ENCODE peak calls at places on chromosomes 1 and 21, in eight cellular contexts. One of them, this sample, is unnamed.

GRCh38 chr1:21886486-21887215 is 50.5 kb downstream of the HSPG2 start:
- DNase-seq in CD8-positive, alpha-beta T cell: no peak
- DNase-seq in brain microvascular endothelial cell: no peak
- DNase-seq in fibroblast of lung: no peak
- DNase-seq in fibroblast of the aortic adventitia: no peak
- DNase-seq in adrenal gland: no peak
- DNase-seq in AG04450: no peak
- DNase-seq in colonic mucosa: no peak
- DNase-seq in this sample: no peak

GRCh38 chr1:30450818-30451233 is 272.6 kb downstream of the MATN1 start:
- DNase-seq in fibroblast of the aortic adventitia: no peak
- DNase-seq in fibroblast of lung: no peak
- DNase-seq in brain microvascular endothelial cell: no peak
- DNase-seq in AG04450: no peak
- DNase-seq in CD8-positive, alpha-beta T cell: no peak
- DNase-seq in colonic mucosa: no peak
- DNase-seq in adrenal gland: no peak
- DNase-seq in this sample: no peak

GRCh38 chr1:58986996-58987767 is 203.3 kb upstream of the JUN start:
- DNase-seq in fibroblast of the aortic adventitia: peak; percentile 19
- DNase-seq in colonic mucosa: no peak
- DNase-seq in brain microvascular endothelial cell: no peak
- DNase-seq in fibroblast of lung: no peak
- DNase-seq in AG04450: no peak
- DNase-seq in CD8-positive, alpha-beta T cell: no peak
- DNase-seq in adrenal gland: no peak
- DNase-seq in this sample: no peak

GRCh38 chr1:211632117-211632807 is 43.2 kb downstream of the NEK2 start:
- DNase-seq in fibroblast of the aortic adventitia: no peak
- DNase-seq in adrenal gland: peak; percentile 77
- DNase-seq in fibroblast of lung: no peak
- DNase-seq in AG04450: no peak
- DNase-seq in brain microvascular endothelial cell: no peak
- DNase-seq in CD8-positive, alpha-beta T cell: no peak
- DNase-seq in colonic mucosa: no peak
- DNase-seq in this sample: peak; percentile 75

GRCh38 chr1:218460367-218460766 is 115.2 kb downstream of the TGFB2 start:
- DNase-seq in CD8-positive, alpha-beta T cell: no peak
- DNase-seq in adrenal gland: no peak
- DNase-seq in AG04450: no peak
- DNase-seq in fibroblast of the aortic adventitia: peak; percentile 67
- DNase-seq in colonic mucosa: no peak
- DNase-seq in fibroblast of lung: peak; percentile 45
- DNase-seq in brain microvascular endothelial cell: peak; percentile 77
- DNase-seq in this sample: no peak

GRCh38 chr21:43322311-43322710 is 104.6 kb downstream of the SIK1 start:
- DNase-seq in AG04450: no peak
- DNase-seq in CD8-positive, alpha-beta T cell: no peak
- DNase-seq in colonic mucosa: no peak
- DNase-seq in fibroblast of the aortic adventitia: no peak
- DNase-seq in brain microvascular endothelial cell: no peak
- DNase-seq in adrenal gland: no peak
- DNase-seq in fibroblast of lung: no peak
- DNase-seq in this sample: no peak

GRCh38 chr1:27719286-27720251 is 6.2 kb upstream of the FAM76A start:
- DNase-seq in fibroblast of the aortic adventitia: peak; percentile 20
- DNase-seq in colonic mucosa: no peak
- DNase-seq in brain microvascular endothelial cell: no peak
- DNase-seq in AG04450: no peak
- DNase-seq in adrenal gland: no peak
- DNase-seq in CD8-positive, alpha-beta T cell: no peak
- DNase-seq in fibroblast of lung: peak; percentile 31
- DNase-seq in this sample: no peak

GRCh38 chr1:240343966-240344365 is 252.3 kb downstream of the FMN2 start:
- DNase-seq in AG04450: no peak
- DNase-seq in fibroblast of the aortic adventitia: peak; percentile 56
- DNase-seq in fibroblast of lung: no peak
- DNase-seq in CD8-positive, alpha-beta T cell: no peak
- DNase-seq in colonic mucosa: no peak
- DNase-seq in adrenal gland: no peak
- DNase-seq in brain microvascular endothelial cell: no peak
- DNase-seq in this sample: no peak

GRCh38 chr1:159935719-159936283 is 9.6 kb downstream of the IGSF9 start:
- DNase-seq in CD8-positive, alpha-beta T cell: no peak
- DNase-seq in adrenal gland: no peak
- DNase-seq in brain microvascular endothelial cell: no peak
- DNase-seq in AG04450: no peak
- DNase-seq in fibroblast of the aortic adventitia: no peak
- DNase-seq in fibroblast of lung: no peak
- DNase-seq in colonic mucosa: no peak
- DNase-seq in this sample: peak; percentile 53

GRCh38 chr1:199448641-199449040 is 578.9 kb upstream of the NR5A2 start:
- DNase-seq in CD8-positive, alpha-beta T cell: no peak
- DNase-seq in adrenal gland: no peak
- DNase-seq in fibroblast of lung: no peak
- DNase-seq in fibroblast of the aortic adventitia: no peak
- DNase-seq in colonic mucosa: no peak
- DNase-seq in brain microvascular endothelial cell: no peak
- DNase-seq in AG04450: no peak
- DNase-seq in this sample: no peak

GRCh38 chr1:180173952-180174351 is 19.3 kb downstream of the QSOX1 start:
- DNase-seq in fibroblast of the aortic adventitia: peak; percentile 76
- DNase-seq in colonic mucosa: no peak
- DNase-seq in adrenal gland: peak; percentile 94
- DNase-seq in fibroblast of lung: peak; percentile 74
- DNase-seq in CD8-positive, alpha-beta T cell: no peak
- DNase-seq in brain microvascular endothelial cell: no peak
- DNase-seq in AG04450: no peak
- DNase-seq in this sample: no peak

GRCh38 chr1:19205403-19205802 is 4.7 kb downstream of the UBR4 start:
- DNase-seq in AG04450: no peak
- DNase-seq in fibroblast of lung: no peak
- DNase-seq in fibroblast of the aortic adventitia: no peak
- DNase-seq in CD8-positive, alpha-beta T cell: no peak
- DNase-seq in colonic mucosa: no peak
- DNase-seq in adrenal gland: no peak
- DNase-seq in brain microvascular endothelial cell: no peak
- DNase-seq in this sample: no peak
- H3K4me3 ChIP-seq in AG04450: no peak overlapping the region
- H3K4me3 ChIP-seq in fibroblast of lung: no peak overlapping the region
- H3K4me3 ChIP-seq in fibroblast of the aortic adventitia: no peak overlapping the region
- H3K4me3 ChIP-seq in CD8-positive, alpha-beta T cell: no peak overlapping the region
- H3K4me3 ChIP-seq in colonic mucosa: no peak overlapping the region
- H3K4me3 ChIP-seq in adrenal gland: no peak overlapping the region
- H3K4me3 ChIP-seq in brain microvascular endothelial cell: no peak overlapping the region
- H3K4me3 ChIP-seq in this sample: no peak overlapping the region

GRCh38 chr1:228101614-228101993 is 1.5 kb downstream of the C1orf35 start:
- DNase-seq in fibroblast of the aortic adventitia: no peak
- DNase-seq in adrenal gland: no peak
- DNase-seq in colonic mucosa: peak; percentile 55
- DNase-seq in fibroblast of lung: no peak
- DNase-seq in brain microvascular endothelial cell: no peak
- DNase-seq in AG04450: no peak
- DNase-seq in CD8-positive, alpha-beta T cell: no peak
- DNase-seq in this sample: peak; percentile 41
- H3K4me3 ChIP-seq in fibroblast of the aortic adventitia: peak overlapping the region; percentile 91
- H3K4me3 ChIP-seq in adrenal gland: no peak overlapping the region
- H3K4me3 ChIP-seq in colonic mucosa: peak overlapping the region; percentile 90
- H3K4me3 ChIP-seq in fibroblast of lung: no peak overlapping the region
- H3K4me3 ChIP-seq in brain microvascular endothelial cell: peak overlapping the region; percentile 87
- H3K4me3 ChIP-seq in AG04450: peak overlapping the region; percentile 84
- H3K4me3 ChIP-seq in CD8-positive, alpha-beta T cell: peak overlapping the region; percentile 72
- H3K4me3 ChIP-seq in this sample: peak overlapping the region; percentile 71

DNA sequence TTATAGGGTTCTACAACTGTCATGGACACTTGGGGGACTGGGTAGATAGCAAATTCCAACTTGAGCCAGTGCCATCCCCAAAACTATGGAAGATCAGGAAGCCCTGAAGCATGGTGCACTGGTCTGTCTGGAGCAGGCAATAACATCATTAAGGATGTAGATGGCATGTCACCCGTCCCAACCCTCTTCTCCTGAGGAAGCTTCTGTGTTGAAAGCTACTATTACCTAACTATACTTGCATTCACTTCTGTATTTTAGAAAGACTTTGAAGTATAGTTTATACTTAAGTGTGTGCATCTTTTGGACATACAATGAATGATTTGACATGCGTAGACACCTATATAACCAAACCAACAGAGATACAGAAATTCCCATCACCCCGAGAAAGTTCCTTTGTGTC is 32.9 kb downstream of the RABIF start:
- DNase-seq in CD8-positive, alpha-beta T cell: no peak
- DNase-seq in fibroblast of lung: no peak
- DNase-seq in fibroblast of the aortic adventitia: no peak
- DNase-seq in colonic mucosa: no peak
- DNase-seq in brain microvascular endothelial cell: no peak
- DNase-seq in adrenal gland: no peak
- DNase-seq in AG04450: no peak
- DNase-seq in this sample: no peak
- H3K4me3 ChIP-seq in CD8-positive, alpha-beta T cell: no peak overlapping the region
- H3K4me3 ChIP-seq in fibroblast of lung: no peak overlapping the region
- H3K4me3 ChIP-seq in fibroblast of the aortic adventitia: no peak overlapping the region
- H3K4me3 ChIP-seq in colonic mucosa: no peak overlapping the region
- H3K4me3 ChIP-seq in brain microvascular endothelial cell: no peak overlapping the region
- H3K4me3 ChIP-seq in adrenal gland: no peak overlapping the region
- H3K4me3 ChIP-seq in AG04450: no peak overlapping the region
- H3K4me3 ChIP-seq in this sample: no peak overlapping the region

DNA sequence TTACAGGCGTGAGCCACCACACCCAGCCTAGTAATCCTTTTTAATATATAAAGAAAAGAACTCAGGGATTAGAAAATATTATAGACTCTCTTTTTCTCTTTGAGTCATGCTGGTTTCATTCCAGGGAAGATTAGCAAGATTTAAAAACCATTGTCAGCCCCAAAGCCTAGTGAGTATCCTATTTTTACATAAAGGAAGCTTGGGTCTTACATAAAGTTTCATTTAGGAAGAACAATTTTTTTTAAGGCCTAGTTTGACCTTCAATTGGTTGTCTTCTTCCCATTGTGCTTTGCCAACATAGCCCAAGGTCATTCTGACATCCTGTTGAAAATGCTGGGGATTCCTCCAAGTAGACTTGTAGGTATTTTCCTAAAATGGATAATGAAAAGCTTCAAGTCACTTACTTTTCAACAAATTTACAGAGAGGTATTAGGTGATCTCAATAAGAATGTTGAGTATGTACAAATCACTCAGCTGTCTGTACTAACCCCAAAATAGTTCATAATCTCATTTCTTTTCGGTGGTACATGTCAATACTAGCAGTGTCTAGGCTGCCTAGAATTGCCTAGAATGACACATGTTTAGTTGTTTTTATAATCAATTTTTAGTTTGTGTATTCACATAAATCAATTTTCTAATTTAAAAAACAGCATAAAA is 4.3 kb upstream of the KIF14 start:
- DNase-seq in brain microvascular endothelial cell: no peak
- DNase-seq in colonic mucosa: no peak
- DNase-seq in fibroblast of the aortic adventitia: peak; percentile 55
- DNase-seq in AG04450: no peak
- DNase-seq in CD8-positive, alpha-beta T cell: no peak
- DNase-seq in fibroblast of lung: no peak
- DNase-seq in adrenal gland: no peak
- DNase-seq in this sample: no peak
- H3K4me3 ChIP-seq in brain microvascular endothelial cell: no peak overlapping the region
- H3K4me3 ChIP-seq in colonic mucosa: no peak overlapping the region
- H3K4me3 ChIP-seq in fibroblast of the aortic adventitia: no peak overlapping the region
- H3K4me3 ChIP-seq in AG04450: no peak overlapping the region
- H3K4me3 ChIP-seq in CD8-positive, alpha-beta T cell: no peak overlapping the region
- H3K4me3 ChIP-seq in fibroblast of lung: no peak overlapping the region
- H3K4me3 ChIP-seq in adrenal gland: no peak overlapping the region
- H3K4me3 ChIP-seq in this sample: no peak overlapping the region

GRCh38 chr1:46306159-46306530 is 2.6 kb downstream of the UQCRH start:
- DNase-seq in colonic mucosa: no peak
- DNase-seq in CD8-positive, alpha-beta T cell: no peak
- DNase-seq in adrenal gland: no peak
- DNase-seq in fibroblast of the aortic adventitia: no peak
- DNase-seq in brain microvascular endothelial cell: no peak
- DNase-seq in fibroblast of lung: no peak
- DNase-seq in AG04450: no peak
- DNase-seq in this sample: no peak
- H3K4me3 ChIP-seq in colonic mucosa: no peak overlapping the region
- H3K4me3 ChIP-seq in CD8-positive, alpha-beta T cell: no peak overlapping the region
- H3K4me3 ChIP-seq in adrenal gland: no peak overlapping the region
- H3K4me3 ChIP-seq in fibroblast of the aortic adventitia: no peak overlapping the region
- H3K4me3 ChIP-seq in brain microvascular endothelial cell: no peak overlapping the region
- H3K4me3 ChIP-seq in fibroblast of lung: no peak overlapping the region
- H3K4me3 ChIP-seq in AG04450: no peak overlapping the region
- H3K4me3 ChIP-seq in this sample: peak overlapping the region; percentile 98

GRCh38 chr1:93288558-93288957 is 57.1 kb upstream of the DR1 start:
- DNase-seq in adrenal gland: no peak
- DNase-seq in AG04450: no peak
- DNase-seq in fibroblast of lung: no peak
- DNase-seq in fibroblast of the aortic adventitia: peak; percentile 7
- DNase-seq in colonic mucosa: no peak
- DNase-seq in CD8-positive, alpha-beta T cell: no peak
- DNase-seq in brain microvascular endothelial cell: no peak
- DNase-seq in this sample: no peak

GRCh38 chr1:93283496-93283895 is 62.2 kb upstream of the DR1 start:
- DNase-seq in colonic mucosa: no peak
- DNase-seq in fibroblast of lung: no peak
- DNase-seq in AG04450: no peak
- DNase-seq in fibroblast of the aortic adventitia: no peak
- DNase-seq in adrenal gland: no peak
- DNase-seq in brain microvascular endothelial cell: no peak
- DNase-seq in CD8-positive, alpha-beta T cell: no peak
- DNase-seq in this sample: no peak
- H3K4me3 ChIP-seq in colonic mucosa: no peak overlapping the region
- H3K4me3 ChIP-seq in fibroblast of lung: no peak overlapping the region
- H3K4me3 ChIP-seq in AG04450: no peak overlapping the region
- H3K4me3 ChIP-seq in fibroblast of the aortic adventitia: no peak overlapping the region
- H3K4me3 ChIP-seq in adrenal gland: no peak overlapping the region
- H3K4me3 ChIP-seq in brain microvascular endothelial cell: no peak overlapping the region
- H3K4me3 ChIP-seq in CD8-positive, alpha-beta T cell: no peak overlapping the region
- H3K4me3 ChIP-seq in this sample: no peak overlapping the region

This sample was measured in NB4.